ENCODE peak calls at places on chromosomes 13 and 19, in ten cellular contexts. A, T, W, Y, J, O, H, M, U and Q are unnamed samples.

GRCh38 chr19:31694761-31695160 is 345.5 kb upstream of the TSHZ3 start:
- DNase-seq in A (no peak), T (no peak), W (peak; percentile 64), Y (no peak), J (no peak), O (no peak), H (no peak), M (no peak), U (no peak), Q (no peak)

GRCh38 chr13:26497991-26498423 is 59.5 kb upstream of the WASF3 start:
- DNase-seq in A (no peak), T (no peak), W (no peak), Y (no peak), J (no peak), O (no peak), H (no peak), M (no peak), U (no peak), Q (no peak)

GRCh38 chr13:93956416-93956815 is 523.1 kb downstream of the DCT start:
- DNase-seq in A (no peak), T (no peak), W (no peak), Y (no peak), J (no peak), O (no peak), H (no peak), M (no peak), U (no peak), Q (no peak)

GRCh38 chr13:60175571-60175970 is 11.8 kb upstream of the DIAPH3 start:
- DNase-seq in A (no peak), T (no peak), W (no peak), Y (no peak), J (no peak), O (no peak), H (no peak), M (no peak), U (no peak), Q (no peak)

GRCh38 chr13:93233997-93234416 is 7.4 kb downstream of the GPC6 start:
- DNase-seq in A (no peak), T (no peak), W (no peak), Y (no peak), J (no peak), O (no peak), H (no peak), M (peak; percentile 41), U (peak; percentile 52), Q (no peak)

GRCh38 chr13:73058432-73058740 is 419 bp upstream of the KLF5 start:
- DNase-seq in A (no peak), T (no peak), W (no peak), Y (no peak), J (no peak), O (no peak), H (no peak), M (no peak), U (no peak), Q (no peak)

GRCh38 chr19:50794074-50794777 is 4.0 kb downstream of the ACP4 start:
- DNase-seq in A (no peak), T (peak; percentile 70), W (no peak), Y (peak; percentile 76), J (peak; percentile 38), O (no peak), H (no peak), M (no peak), U (peak; percentile 80), Q (no peak)

GRCh38 chr19:20179946-20180345 is 12.9 kb downstream of the ZNF486 start:
- DNase-seq in A (no peak), T (no peak), W (no peak), Y (no peak), J (no peak), O (no peak), H (no peak), M (no peak), U (no peak), Q (no peak)

GRCh38 chr13:21342699-21343442 is 116.2 kb downstream of the ZDHHC20 start:
- DNase-seq in A (no peak), T (no peak), W (no peak), Y (no peak), J (no peak), O (no peak), H (no peak), M (no peak), U (no peak), Q (no peak)

GRCh38 chr13:22487932-22488331 is 692.8 kb upstream of the SGCG start:
- DNase-seq in A (no peak), T (no peak), W (no peak), Y (no peak), J (no peak), O (no peak), H (no peak), M (no peak), U (no peak), Q (no peak)

GRCh38 chr13:55345197-55345596 is 1795.5 kb upstream of the PRR20A start:
- DNase-seq in A (no peak), T (no peak), W (no peak), Y (no peak), J (no peak), O (no peak), H (no peak), M (no peak), U (no peak), Q (no peak)

GRCh38 chr19:42409477-42409876 is 17.7 kb downstream of the LIPE start:
- DNase-seq in A (no peak), T (peak; percentile 54), W (no peak), Y (no peak), J (no peak), O (no peak), H (no peak), M (no peak), U (no peak), Q (peak; percentile 36)

GRCh38 chr13:71605744-71606143 is 261.3 kb downstream of the DACH1 start:
- DNase-seq in A (no peak), T (no peak), W (no peak), Y (no peak), J (no peak), O (no peak), H (no peak), M (no peak), U (no peak), Q (no peak)

GRCh38 chr13:27704681-27705080 is 83.0 kb downstream of the POLR1D start:
- DNase-seq in A (no peak), T (no peak), W (no peak), Y (no peak), J (no peak), O (no peak), H (peak; percentile 1), M (no peak), U (no peak), Q (no peak)

GRCh38 chr13:94776300-94776699 is 64.0 kb upstream of the SOX21 start:
- DNase-seq in A (no peak), T (no peak), W (no peak), Y (no peak), J (no peak), O (no peak), H (no peak), M (no peak), U (no peak), Q (no peak)

GRCh38 chr13:58906329-58907007 is 1257.3 kb downstream of the DIAPH3 start:
- DNase-seq in A (no peak), T (no peak), W (no peak), Y (no peak), J (no peak), O (no peak), H (no peak), M (no peak), U (no peak), Q (no peak)

GRCh38 chr19:19224852-19225494 is 13.2 kb downstream of the NCAN start:
- DNase-seq in A (peak; percentile 10), T (no peak), W (no peak), Y (peak; percentile 92), J (peak; percentile 82), O (peak; percentile 30), H (no peak), M (peak; percentile 78), U (peak; percentile 96), Q (peak; percentile 75)

GRCh38 chr19:1162404-1163282 is 11.4 kb downstream of the SBNO2 start:
- DNase-seq in A (no peak), T (no peak), W (no peak), Y (no peak), J (no peak), O (no peak), H (no peak), M (no peak), U (no peak), Q (no peak)
- TF ChIP-seq EP300 in A (no peak), T (no peak), W (no peak), Y (no peak), J (no peak), O (no peak), H (no peak), M (no peak), U (no peak), Q (no peak)

GRCh38 chr13:98482476-98483444 is 94.1 kb downstream of the STK24 start:
- DNase-seq in A (peak; percentile 47), T (no peak), W (no peak), Y (no peak), J (peak; percentile 71), O (peak; percentile 45), H (no peak), M (no peak), U (no peak), Q (peak; percentile 87)

GRCh38 chr13:98479496-98480003 is 97.4 kb downstream of the STK24 start:
- DNase-seq in A (no peak), T (no peak), W (no peak), Y (no peak), J (no peak), O (no peak), H (no peak), M (no peak), U (no peak), Q (no peak)

GRCh38 chr13:98478134-98479129 is 98.5 kb downstream of the STK24 start:
- DNase-seq in A (no peak), T (peak; percentile 56), W (no peak), Y (no peak), J (no peak), O (no peak), H (peak; percentile 62), M (no peak), U (peak; percentile 69), Q (no peak)

GRCh38 chr13:98481511-98481951 is 95.4 kb downstream of the STK24 start:
- DNase-seq in A (no peak), T (no peak), W (no peak), Y (no peak), J (no peak), O (no peak), H (no peak), M (no peak), U (no peak), Q (no peak)

GRCh38 chr13:98480915-98481510 is 95.9 kb downstream of the STK24 start:
- DNase-seq in A (no peak), T (peak; percentile 49), W (no peak), Y (no peak), J (peak; percentile 46), O (no peak), H (no peak), M (no peak), U (peak; percentile 72), Q (no peak)
- H3K4me1 ChIP-seq in A (peaks cover 68% of the 10 kb centered on the region), T (peaks cover 69% of the 10 kb centered on the region), W (peaks cover 70% of the 10 kb centered on the region), Y (peaks cover 52% of the 10 kb centered on the region), J (peaks cover 61% of the 10 kb centered on the region), O (peaks cover 33% of the 10 kb centered on the region), H (peaks cover 77% of the 10 kb centered on the region), M (peaks cover 92% of the 10 kb centered on the region), U (peaks cover 68% of the 10 kb centered on the region), Q (peaks cover 93% of the 10 kb centered on the region)

GRCh38 chr13:90395846-90396245 is 951.6 kb upstream of the MIR17HG start:
- DNase-seq in A (no peak), T (no peak), W (no peak), Y (no peak), J (no peak), O (no peak), H (no peak), M (no peak), U (no peak), Q (no peak)
- TF ChIP-seq EP300 in A (no peak), T (no peak), W (no peak), Y (no peak), J (no peak), O (no peak), H (no peak), M (no peak), U (no peak), Q (no peak)

GRCh38 chr13:99421271-99421670 is 80.0 kb upstream of the TM9SF2 start:
- DNase-seq in A (no peak), T (no peak), W (no peak), Y (no peak), J (peak; percentile 7), O (no peak), H (no peak), M (no peak), U (no peak), Q (peak; percentile 15)
- H3K4me1 ChIP-seq in A (peaks cover 13% of the 10 kb centered on the region), T (no peaks in the 10 kb centered on the region), W (no peaks in the 10 kb centered on the region), Y (no peaks in the 10 kb centered on the region), J (no peaks in the 10 kb centered on the region), O (no peaks in the 10 kb centered on the region), H (peaks cover 71% of the 10 kb centered on the region), M (no peaks in the 10 kb centered on the region), U (peaks cover 3% of the 10 kb centered on the region), Q (no peaks in the 10 kb centered on the region)